ENCODE peak calls at places on chromosome 1, in four cellular contexts. G is SK-N-SH, L is K562, X is H1. P is an unnamed sample.
A peak's percentile ranks its signal among the peaks of the same experiment; 100 is the strongest.

GRCh38 chr1:63969461-63969893 is 195.7 kb downstream of the ROR1 start:
- DNase-seq in L (no peak), X (no peak), G (no peak), P (no peak)

GRCh38 chr1:212485895-212486590 is 53.3 kb downstream of the NENF start:
- DNase-seq in G (peak; percentile 39), X (no peak), L (peak; percentile 66), P (peak; percentile 20)

GRCh38 chr1:154348429-154349076 is 23.2 kb downstream of the ATP8B2 start:
- DNase-seq in X (no peak), G (no peak), L (peak; percentile 81), P (no peak)

GRCh38 chr1:240435996-240436566 is 175.9 kb downstream of the GREM2 start:
- DNase-seq in G (no peak), L (no peak), X (no peak), P (no peak)

GRCh38 chr1:101738475-101738874 is 258.3 kb downstream of the OLFM3 start:
- DNase-seq in X (no peak), G (no peak), L (no peak), P (no peak)

GRCh38 chr1:205706601-205707502 is 26.5 kb upstream of the SLC45A3 start:
- DNase-seq in X (no peak), L (peak; percentile 59), G (no peak), P (no peak)

GRCh38 chr1:25804244-25804963 is 4.4 kb downstream of the SELENON start:
- DNase-seq in X (no peak), L (no peak), G (no peak), P (no peak)

GRCh38 chr1:26996024-26996423 is 2.5 kb downstream of the TRNP1 start:
- DNase-seq in G (no peak), X (no peak), L (no peak), P (no peak)

GRCh38 chr1:185539277-185539943 is 194.8 kb upstream of the HMCN1 start:
- DNase-seq in L (no peak), G (no peak), X (no peak), P (no peak)

GRCh38 chr1:1347663-1348419 is 1.4 kb downstream of the DVL1 start:
- DNase-seq in G (no peak), L (peak; percentile 85), X (peak; percentile 78), P (peak; percentile 63)

GRCh38 chr1:225762002-225762441 is 15.6 kb upstream of the SRP9 start:
- DNase-seq in L (no peak), X (no peak), G (no peak), P (no peak)

GRCh38 chr1:209672705-209673630 is 2.2 kb upstream of the G0S2 start:
- DNase-seq in X (no peak), G (no peak), L (peak; percentile 32), P (no peak)

GRCh38 chr1:24361811-24362210 is 42.7 kb downstream of the GRHL3 start:
- DNase-seq in X (no peak), G (no peak), L (no peak), P (no peak)

GRCh38 chr1:186915555-186915954 is 86.8 kb downstream of the PLA2G4A start:
- DNase-seq in G (no peak), L (no peak), X (no peak), P (no peak)

GRCh38 chr1:24289937-24290595 is 29.1 kb upstream of the GRHL3 start:
- DNase-seq in G (peak; percentile 65), L (no peak), X (no peak), P (no peak)

GRCh38 chr1:51989582-51990477 is 670 bp downstream of the RAB3B start:
- DNase-seq in G (no peak), X (no peak), L (no peak), P (peak; percentile 50)

GRCh38 chr1:44619261-44619900 is 54.9 kb downstream of the TMEM53 start:
- DNase-seq in X (no peak), L (no peak), G (no peak), P (no peak)

GRCh38 chr1:232142403-232143314 is 487.3 kb downstream of the SIPA1L2 start:
- DNase-seq in L (no peak), X (no peak), G (peak; percentile 6), P (no peak)

GRCh38 chr1:8121261-8122159 is 95.4 kb upstream of the ERRFI1 start:
- DNase-seq in X (no peak), G (no peak), L (peak; percentile 66), P (no peak)

GRCh38 chr1:83741751-83742150 is 257.2 kb downstream of the TTLL7 start:
- DNase-seq in X (no peak), L (no peak), G (no peak), P (no peak)

GRCh38 chr1:225508538-225509375 is 80.9 kb upstream of the LBR start:
- DNase-seq in X (peak; percentile 46), L (peak; percentile 30), G (no peak), P (no peak)

GRCh38 chr1:232880354-232880753 is 70.1 kb upstream of the NTPCR start:
- DNase-seq in X (peak; percentile 65), G (peak; percentile 40), L (peak; percentile 47), P (peak; percentile 68)

GRCh38 chr1:111290640-111291039 is at the start of gene CHIA:
- DNase-seq in X (no peak), G (no peak), L (no peak), P (no peak)

GRCh38 chr1:85582687-85583354 is 2.3 kb downstream of the CCN1 start:
- DNase-seq in L (no peak), G (no peak), X (peak; percentile 51), P (no peak)

DNA sequence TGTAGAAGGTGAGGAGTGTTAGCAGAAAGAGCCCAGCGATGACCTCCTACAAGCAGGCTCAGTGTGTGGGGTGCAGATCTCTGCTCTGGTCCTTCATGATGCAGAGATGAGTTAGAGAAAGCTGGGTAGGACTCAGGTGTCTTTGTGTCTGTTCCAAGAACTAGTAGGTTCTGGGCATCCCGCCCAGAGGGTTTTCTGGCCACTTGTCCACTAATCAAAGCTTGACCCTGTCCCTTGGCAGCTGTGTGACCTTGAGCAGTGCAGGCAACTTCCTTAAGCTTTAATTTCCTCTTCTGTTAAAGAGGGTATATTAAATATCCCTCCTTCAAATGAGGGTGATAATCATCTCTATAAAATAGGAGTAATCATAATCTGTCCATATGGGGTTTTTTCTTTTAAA is 54.7 kb upstream of the WNT4 start:
- DNase-seq in X (no peak), L (no peak), G (no peak), P (no peak)
- TF ChIP-seq TEAD4 in X (no peak), L (no peak), G (no peak), P (no peak)

GRCh38 chr1:10117132-10117531 is 84.4 kb downstream of the UBE4B start:
- DNase-seq in X (no peak), G (no peak), L (no peak), P (no peak)
- TF ChIP-seq TEAD4 in X (no peak), G (no peak), L (no peak), P (no peak)

GRCh38 chr1:61448934-61449368 is 276.0 kb downstream of the TM2D1 start:
- DNase-seq in X (no peak), L (no peak), G (no peak), P (no peak)
- TF ChIP-seq TEAD4 in X (no peak), L (no peak), G (no peak), P (no peak)

DNA sequence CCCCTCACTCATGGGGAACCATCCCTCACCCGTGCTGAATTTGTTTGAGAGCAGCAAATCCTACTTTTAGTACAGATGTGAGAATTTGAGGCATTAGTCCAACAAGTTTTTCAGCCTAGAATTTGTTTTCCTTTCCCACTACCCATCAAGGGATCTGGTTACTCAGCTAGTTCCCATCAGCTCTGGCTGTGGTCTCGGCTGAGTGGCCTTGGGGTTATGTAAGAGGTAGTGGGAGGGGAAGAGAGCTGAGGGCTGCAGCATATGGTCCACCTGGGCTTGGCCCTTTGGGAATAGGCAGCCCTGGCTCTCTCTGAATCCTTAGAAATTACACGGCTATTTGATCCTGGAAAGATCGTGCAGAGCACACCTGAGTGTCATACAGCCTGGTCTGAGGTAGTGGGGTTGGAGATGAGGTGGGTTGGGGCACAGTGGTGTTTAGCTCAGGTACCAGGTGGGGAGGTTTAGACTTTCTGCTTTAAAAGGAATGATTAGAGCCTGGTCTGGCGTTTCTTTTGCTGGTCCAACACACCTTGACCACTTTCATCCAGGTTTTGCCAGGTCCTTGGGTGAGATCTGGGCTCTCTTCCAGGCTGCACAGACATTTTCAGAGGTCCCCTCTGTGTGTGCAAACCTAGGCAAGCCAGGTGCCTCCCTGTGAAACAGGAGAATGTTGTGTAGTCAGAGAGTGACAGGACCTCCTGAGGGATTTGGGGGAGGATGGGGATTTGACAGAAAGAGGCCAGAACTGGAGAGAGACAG is 4.3 kb downstream of the GSTM4 start:
- DNase-seq in X (no peak), G (no peak), L (no peak), P (no peak)
- TF ChIP-seq TEAD4 in X (no peak), G (no peak), L (no peak), P (no peak)

DNA sequence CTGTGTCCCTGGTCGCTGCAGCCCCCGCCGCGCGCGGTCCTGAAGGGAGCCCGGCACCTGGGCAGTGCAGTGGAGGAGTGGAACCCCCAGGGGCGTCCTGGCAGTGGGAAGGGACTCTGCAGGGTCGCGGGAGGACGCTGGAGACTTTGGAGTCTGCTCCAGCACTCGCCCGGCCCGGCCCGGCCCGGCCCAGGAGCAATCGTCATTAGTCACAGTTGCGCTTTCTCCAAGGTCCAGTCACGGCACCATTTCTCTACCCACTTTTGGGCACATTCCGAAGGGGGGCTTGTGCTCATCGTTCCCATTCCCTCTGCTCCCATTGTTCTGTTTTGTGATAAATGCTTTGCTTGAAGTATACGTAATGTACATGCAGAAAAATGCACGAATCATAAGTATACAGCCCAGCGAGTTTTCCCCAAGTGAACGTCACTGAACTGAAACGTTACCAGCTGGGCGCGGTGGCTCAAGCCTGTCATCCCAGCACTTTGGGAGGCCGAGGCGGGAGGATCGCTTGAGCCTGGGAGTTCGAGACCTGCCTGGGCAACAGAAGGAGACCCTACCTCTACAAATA is 996 bp downstream of the THAP3 start:
- DNase-seq in G (no peak), X (no peak), L (peak; percentile 46), P (no peak)
- TF ChIP-seq TEAD4 in G (no peak), X (no peak), L (no peak), P (no peak)

P was measured in WTC11.